ENCODE peak calls at places on chromosome 7, in six cellular contexts. S is GM23248, J is T-helper 2 cell, P is breast epithelium, D is lower lobe of right lung, C is T1000. I is an unnamed sample.

GRCh38 chr7:51101111-51101757 is 215.4 kb downstream of the COBL start:
- DNase-seq in S (no peak), J (no peak), P (no peak), D (no peak), C (no peak), I (no peak)

GRCh38 chr7:102426268-102427031 is 6.9 kb upstream of the ORAI2 start:
- DNase-seq in S (no peak), J (peak), P (no peak), D (peak), C (no peak), I (no peak)

GRCh38 chr7:151399305-151399601 is 10.6 kb downstream of the WDR86 start:
- DNase-seq in S (no peak), J (no peak), P (no peak), D (peak), C (no peak), I (no peak)

GRCh38 chr7:93027044-93027443 is 90.7 kb downstream of the SAMD9 start:
- DNase-seq in S (no peak), J (no peak), P (no peak), D (no peak), C (no peak), I (no peak)

GRCh38 chr7:85464042-85464651 is 277.3 kb upstream of the SEMA3D start:
- DNase-seq in S (peak), J (no peak), P (no peak), D (no peak), C (no peak), I (no peak)

GRCh38 chr7:36605662-36606441 is 118.4 kb downstream of the AOAH start:
- DNase-seq in S (no peak), J (no peak), P (no peak), D (no peak), C (no peak), I (no peak)

GRCh38 chr7:17159500-17160037 is 138.9 kb upstream of the AHR start:
- DNase-seq in S (no peak), J (no peak), P (no peak), D (no peak), C (no peak), I (no peak)

GRCh38 chr7:130650616-130651015 is 17.9 kb downstream of the COPG2 start:
- DNase-seq in S (no peak), J (no peak), P (no peak), D (no peak), C (no peak), I (no peak)

GRCh38 chr7:133912916-133913697 is 214.0 kb upstream of the LRGUK start:
- DNase-seq in S (peak), J (no peak), P (no peak), D (no peak), C (no peak), I (peak)

GRCh38 chr7:79876769-79877362 is 257.8 kb upstream of the GNAI1 start:
- DNase-seq in S (peak), J (no peak), P (no peak), D (no peak), C (peak), I (no peak)

GRCh38 chr7:27101906-27102577 is 441 bp downstream of the HOXA2 start:
- DNase-seq in S (no peak), J (no peak), P (no peak), D (no peak), C (no peak), I (no peak)

GRCh38 chr7:24830440-24831050 is 73.3 kb upstream of the GSDME start:
- DNase-seq in S (no peak), J (no peak), P (no peak), D (no peak), C (no peak), I (no peak)

GRCh38 chr7:157009170-157009777 is 1.2 kb downstream of the MNX1 start:
- DNase-seq in S (no peak), J (no peak), P (no peak), D (no peak), C (no peak), I (no peak)

GRCh38 chr7:127253289-127254162 is 785 bp upstream of the GRM8 start:
- DNase-seq in S (peak), J (peak), P (no peak), D (peak), C (no peak), I (no peak)

GRCh38 chr7:2821842-2822507 is 22.1 kb downstream of the GNA12 start:
- DNase-seq in S (peak), J (no peak), P (no peak), D (no peak), C (peak), I (peak)

GRCh38 chr7:92177362-92177761 is 1.6 kb downstream of the LRRD1 start:
- DNase-seq in S (peak), J (no peak), P (no peak), D (no peak), C (no peak), I (no peak)

I was measured in keratinocyte.